ENCODE peak calls at places on chromosomes 12 and 14, in four cellular contexts. One of them, this sample, is unnamed.

GRCh38 chr14:76793324-76793723 is 19.4 kb downstream of the ANGEL1 start:
- DNase-seq in sigmoid colon: no peak
- DNase-seq in GM12878: no peak
- DNase-seq in H1: no peak
- DNase-seq in this sample: no peak

GRCh38 chr12:39622306-39622705 is 2.7 kb upstream of the ABCD2 start:
- DNase-seq in sigmoid colon: no peak
- DNase-seq in H1: no peak
- DNase-seq in GM12878: no peak
- DNase-seq in this sample: no peak

GRCh38 chr14:60327447-60328331 is 78.7 kb downstream of the PPM1A start:
- DNase-seq in GM12878: peak
- DNase-seq in sigmoid colon: no peak
- DNase-seq in H1: no peak
- DNase-seq in this sample: no peak

GRCh38 chr14:36383674-36384421 is 63.4 kb upstream of the MBIP start:
- DNase-seq in GM12878: no peak
- DNase-seq in H1: no peak
- DNase-seq in sigmoid colon: no peak
- DNase-seq in this sample: no peak

GRCh38 chr14:72559227-72559626 is 334.7 kb downstream of the DPF3 start:
- DNase-seq in GM12878: no peak
- DNase-seq in H1: no peak
- DNase-seq in sigmoid colon: no peak
- DNase-seq in this sample: no peak

GRCh38 chr12:103442822-103443221 is 52.9 kb downstream of the C12orf42 start:
- DNase-seq in GM12878: peak
- DNase-seq in sigmoid colon: no peak
- DNase-seq in H1: no peak
- DNase-seq in this sample: no peak

GRCh38 chr12:87866602-87867292 is 162.5 kb downstream of the C12orf50 start:
- DNase-seq in GM12878: no peak
- DNase-seq in sigmoid colon: no peak
- DNase-seq in H1: no peak
- DNase-seq in this sample: no peak

GRCh38 chr12:38159591-38160317 is 156.8 kb upstream of the ALG10B start:
- DNase-seq in H1: no peak
- DNase-seq in GM12878: no peak
- DNase-seq in sigmoid colon: no peak
- DNase-seq in this sample: no peak

GRCh38 chr12:92899388-92900001 is 29.6 kb downstream of the EEA1 start:
- DNase-seq in H1: peak
- DNase-seq in sigmoid colon: peak
- DNase-seq in GM12878: no peak
- DNase-seq in this sample: peak

GRCh38 chr14:105390849-105391500 is 7.4 kb upstream of the TEX22 start:
- DNase-seq in sigmoid colon: no peak
- DNase-seq in H1: no peak
- DNase-seq in GM12878: no peak
- DNase-seq in this sample: no peak

GRCh38 chr14:105389534-105389933 is 8.8 kb upstream of the TEX22 start:
- DNase-seq in GM12878: no peak
- DNase-seq in sigmoid colon: no peak
- DNase-seq in H1: no peak
- DNase-seq in this sample: no peak

GRCh38 chr14:105391541-105391940 is 6.8 kb upstream of the TEX22 start:
- DNase-seq in H1: no peak
- DNase-seq in GM12878: no peak
- DNase-seq in sigmoid colon: no peak
- DNase-seq in this sample: no peak

GRCh38 chr14:105388976-105389375 is 9.4 kb upstream of the TEX22 start:
- DNase-seq in H1: no peak
- DNase-seq in sigmoid colon: no peak
- DNase-seq in GM12878: no peak
- DNase-seq in this sample: no peak

GRCh38 chr14:105389976-105390848 is 8.1 kb upstream of the TEX22 start:
- DNase-seq in sigmoid colon: no peak
- DNase-seq in H1: no peak
- DNase-seq in GM12878: no peak
- DNase-seq in this sample: no peak
- TF ChIP-seq POLR2AphosphoS5 in sigmoid colon: no peak
- TF ChIP-seq POLR2AphosphoS5 in H1: no peak
- TF ChIP-seq POLR2AphosphoS5 in GM12878: no peak
- TF ChIP-seq POLR2AphosphoS5 in this sample: no peak

GRCh38 chr12:122946690-122947271 is 19.5 kb downstream of the ABCB9 start:
- DNase-seq in GM12878: peak
- DNase-seq in H1: no peak
- DNase-seq in sigmoid colon: peak
- DNase-seq in this sample: peak
- TF ChIP-seq EP300 in GM12878: peak
- TF ChIP-seq EP300 in H1: no peak
- TF ChIP-seq EP300 in sigmoid colon: no peak
- TF ChIP-seq EP300 in this sample: no peak

DNA sequence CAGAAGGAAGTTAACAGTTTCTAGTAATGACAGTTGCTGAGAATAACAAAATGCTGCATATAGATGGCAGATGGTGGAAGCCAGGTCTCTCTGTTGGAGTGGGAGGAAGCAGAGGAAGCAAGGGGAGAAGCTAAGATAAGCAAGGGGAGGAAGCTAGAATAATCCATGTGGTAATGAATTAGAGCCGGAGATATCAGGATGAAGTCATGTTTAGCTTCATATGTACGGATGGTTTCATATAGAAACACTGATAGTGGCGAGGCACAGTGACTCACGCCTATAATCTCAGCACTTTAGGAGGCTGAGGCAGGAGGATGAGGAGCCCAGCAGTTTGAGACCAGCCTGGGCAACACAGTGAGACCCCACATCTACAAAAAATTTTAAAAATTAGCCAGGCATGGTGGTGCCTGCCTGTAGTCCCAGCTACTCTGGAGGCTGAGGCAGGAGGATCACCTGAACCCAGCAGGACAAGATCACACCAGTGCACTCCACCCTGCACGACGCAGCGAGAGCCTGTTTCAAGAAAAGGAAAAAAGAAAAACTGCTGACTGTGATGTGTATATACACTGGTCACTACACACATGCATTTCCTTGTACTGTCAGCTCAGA is 49.2 kb downstream of the ANAPC7 start:
- DNase-seq in sigmoid colon: no peak
- DNase-seq in GM12878: no peak
- DNase-seq in H1: no peak
- DNase-seq in this sample: no peak
- TF ChIP-seq POLR2A in sigmoid colon: no peak
- TF ChIP-seq POLR2A in GM12878: no peak
- TF ChIP-seq POLR2A in H1: no peak
- TF ChIP-seq POLR2A in this sample: no peak

GRCh38 chr12:116026346-116026745 is 251.1 kb downstream of the MED13L start:
- DNase-seq in sigmoid colon: no peak
- DNase-seq in GM12878: no peak
- DNase-seq in H1: no peak
- DNase-seq in this sample: no peak
- TF ChIP-seq POLR2AphosphoS5 in sigmoid colon: no peak
- TF ChIP-seq POLR2AphosphoS5 in GM12878: no peak
- TF ChIP-seq POLR2AphosphoS5 in H1: no peak
- TF ChIP-seq POLR2AphosphoS5 in this sample: no peak

GRCh38 chr12:116454076-116454475 is 105.1 kb upstream of the MAP1LC3B2 start:
- DNase-seq in sigmoid colon: no peak
- DNase-seq in GM12878: no peak
- DNase-seq in H1: no peak
- DNase-seq in this sample: no peak

GRCh38 chr12:116454950-116455447 is 104.2 kb upstream of the MAP1LC3B2 start:
- DNase-seq in H1: no peak
- DNase-seq in GM12878: no peak
- DNase-seq in sigmoid colon: no peak
- DNase-seq in this sample: no peak

GRCh38 chr12:116456683-116457082 is 102.5 kb upstream of the MAP1LC3B2 start:
- DNase-seq in sigmoid colon: no peak
- DNase-seq in GM12878: no peak
- DNase-seq in H1: no peak
- DNase-seq in this sample: no peak

GRCh38 chr12:116456307-116456641 is 102.9 kb upstream of the MAP1LC3B2 start:
- DNase-seq in GM12878: no peak
- DNase-seq in sigmoid colon: no peak
- DNase-seq in H1: no peak
- DNase-seq in this sample: no peak

DNA sequence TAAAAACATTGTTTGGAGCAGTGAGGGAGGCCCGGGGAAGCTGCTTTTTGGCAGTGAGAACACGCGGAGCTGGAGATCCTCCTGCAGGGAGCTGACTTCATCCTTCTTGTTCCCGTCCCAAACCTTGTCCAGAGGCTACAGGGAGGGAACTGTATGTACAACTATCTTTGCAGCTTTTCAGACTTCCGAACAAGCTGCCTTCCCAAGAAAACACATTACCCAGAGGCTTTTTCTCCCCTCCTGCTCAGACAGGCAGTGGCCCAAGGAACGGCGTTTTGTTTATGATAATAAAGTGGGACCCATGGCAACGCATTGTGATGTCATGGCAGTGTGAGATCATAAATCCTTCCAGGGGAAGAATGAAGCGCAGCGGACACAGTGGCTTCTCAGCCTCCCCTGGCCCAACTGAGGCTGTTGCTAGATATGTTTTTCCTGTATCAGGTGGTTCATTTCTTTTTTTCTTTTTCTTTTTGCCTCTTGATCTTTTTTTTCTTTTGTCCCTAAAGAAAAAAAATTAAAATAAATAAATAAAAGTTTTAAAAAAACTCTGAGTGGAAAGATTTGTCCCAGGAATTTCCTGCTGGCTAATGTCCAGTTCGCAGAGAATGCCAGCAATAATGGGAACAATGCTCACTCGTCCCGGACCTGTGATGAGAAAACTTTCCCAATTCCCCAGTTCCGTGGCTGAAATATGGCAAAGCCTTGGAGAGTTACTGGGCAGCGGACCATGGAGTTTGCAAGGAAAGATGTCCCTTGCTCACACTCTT is 103.5 kb upstream of the MAP1LC3B2 start:
- DNase-seq in GM12878: no peak
- DNase-seq in sigmoid colon: peak
- DNase-seq in H1: no peak
- DNase-seq in this sample: peak
- TF ChIP-seq EP300 in GM12878: no peak
- TF ChIP-seq EP300 in sigmoid colon: peak
- TF ChIP-seq EP300 in H1: no peak
- TF ChIP-seq EP300 in this sample: peak

GRCh38 chr12:82687020-82687951 is 580 bp downstream of the TMTC2 start:
- DNase-seq in sigmoid colon: peak
- DNase-seq in H1: no peak
- DNase-seq in GM12878: no peak
- DNase-seq in this sample: peak
- TF ChIP-seq POLR2A in sigmoid colon: peak
- TF ChIP-seq POLR2A in H1: no peak
- TF ChIP-seq POLR2A in GM12878: peak
- TF ChIP-seq POLR2A in this sample: no peak

GRCh38 chr12:6200266-6201198 is at the start of gene CD9:
- DNase-seq in sigmoid colon: peak
- DNase-seq in H1: no peak
- DNase-seq in GM12878: no peak
- DNase-seq in this sample: no peak
- TF ChIP-seq POLR2AphosphoS5 in sigmoid colon: peak
- TF ChIP-seq POLR2AphosphoS5 in H1: peak
- TF ChIP-seq POLR2AphosphoS5 in GM12878: no peak
- TF ChIP-seq POLR2AphosphoS5 in this sample: no peak

GRCh38 chr14:27929823-27930347 is 836.7 kb upstream of the FOXG1 start:
- DNase-seq in sigmoid colon: no peak
- DNase-seq in GM12878: no peak
- DNase-seq in H1: no peak
- DNase-seq in this sample: no peak
- TF ChIP-seq EP300 in sigmoid colon: no peak
- TF ChIP-seq EP300 in GM12878: no peak
- TF ChIP-seq EP300 in H1: no peak
- TF ChIP-seq EP300 in this sample: no peak